ENCODE peak calls at places on chromosome 15, in ten cellular contexts. One of them, this sample, is unnamed.

GRCh38 chr15:85646538-85647091 is 148.1 kb downstream of the KLHL25 start:
- DNase-seq in AG08396: peak
- DNase-seq in caudate nucleus: no peak
- DNase-seq in lower lobe of right lung: no peak
- DNase-seq in HEK293T: no peak
- DNase-seq in esophagus squamous epithelium: no peak
- DNase-seq in foreskin fibroblast: peak
- DNase-seq in HS-27A: no peak
- DNase-seq in activated T-helper 1 cell treated with anti-CD3 and anti-CD28 coated beads, Interleukin-12 subunit alpha, Interleukin-12 subunit beta, Interleukin-2, Interleukin-4 antibody, amounts not matched to agents 30 ng/mL and 10 ng/mL and 1 ng/mL, durations not matched to agents 14 hours and 24 hours and 36 hours: peak
- DNase-seq in HT1080: peak
- DNase-seq in this sample: no peak

GRCh38 chr15:96325579-96326331 is 4.7 kb upstream of the NR2F2 start:
- DNase-seq in AG08396: peak
- DNase-seq in HEK293T: no peak
- DNase-seq in activated T-helper 1 cell treated with anti-CD3 and anti-CD28 coated beads, Interleukin-12 subunit alpha, Interleukin-12 subunit beta, Interleukin-2, Interleukin-4 antibody, amounts not matched to agents 30 ng/mL and 10 ng/mL and 1 ng/mL, durations not matched to agents 14 hours and 24 hours and 36 hours: no peak
- DNase-seq in HT1080: peak
- DNase-seq in lower lobe of right lung: no peak
- DNase-seq in foreskin fibroblast: peak
- DNase-seq in esophagus squamous epithelium: no peak
- DNase-seq in HS-27A: no peak
- DNase-seq in caudate nucleus: no peak
- DNase-seq in this sample: no peak

GRCh38 chr15:41241251-41241964 is 10.3 kb downstream of the CHP1 start:
- DNase-seq in caudate nucleus: no peak
- DNase-seq in foreskin fibroblast: no peak
- DNase-seq in HS-27A: no peak
- DNase-seq in esophagus squamous epithelium: no peak
- DNase-seq in lower lobe of right lung: no peak
- DNase-seq in activated T-helper 1 cell treated with anti-CD3 and anti-CD28 coated beads, Interleukin-12 subunit alpha, Interleukin-12 subunit beta, Interleukin-2, Interleukin-4 antibody, amounts not matched to agents 30 ng/mL and 10 ng/mL and 1 ng/mL, durations not matched to agents 14 hours and 24 hours and 36 hours: no peak
- DNase-seq in HEK293T: no peak
- DNase-seq in HT1080: no peak
- DNase-seq in AG08396: no peak
- DNase-seq in this sample: peak

GRCh38 chr15:79858469-79858868 is 38.3 kb downstream of the MTHFS start:
- DNase-seq in foreskin fibroblast: peak
- DNase-seq in activated T-helper 1 cell treated with anti-CD3 and anti-CD28 coated beads, Interleukin-12 subunit alpha, Interleukin-12 subunit beta, Interleukin-2, Interleukin-4 antibody, amounts not matched to agents 30 ng/mL and 10 ng/mL and 1 ng/mL, durations not matched to agents 14 hours and 24 hours and 36 hours: no peak
- DNase-seq in HT1080: no peak
- DNase-seq in esophagus squamous epithelium: no peak
- DNase-seq in HEK293T: no peak
- DNase-seq in AG08396: no peak
- DNase-seq in HS-27A: no peak
- DNase-seq in caudate nucleus: no peak
- DNase-seq in lower lobe of right lung: no peak
- DNase-seq in this sample: no peak

GRCh38 chr15:66838671-66839239 is 136.7 kb downstream of the SMAD6 start:
- DNase-seq in esophagus squamous epithelium: no peak
- DNase-seq in lower lobe of right lung: no peak
- DNase-seq in HT1080: peak
- DNase-seq in AG08396: peak
- DNase-seq in caudate nucleus: no peak
- DNase-seq in HS-27A: no peak
- DNase-seq in foreskin fibroblast: peak
- DNase-seq in HEK293T: peak
- DNase-seq in activated T-helper 1 cell treated with anti-CD3 and anti-CD28 coated beads, Interleukin-12 subunit alpha, Interleukin-12 subunit beta, Interleukin-2, Interleukin-4 antibody, amounts not matched to agents 30 ng/mL and 10 ng/mL and 1 ng/mL, durations not matched to agents 14 hours and 24 hours and 36 hours: no peak
- DNase-seq in this sample: no peak

GRCh38 chr15:87757084-87757483 is 499.5 kb downstream of the NTRK3 start:
- DNase-seq in AG08396: no peak
- DNase-seq in HEK293T: no peak
- DNase-seq in HT1080: no peak
- DNase-seq in activated T-helper 1 cell treated with anti-CD3 and anti-CD28 coated beads, Interleukin-12 subunit alpha, Interleukin-12 subunit beta, Interleukin-2, Interleukin-4 antibody, amounts not matched to agents 30 ng/mL and 10 ng/mL and 1 ng/mL, durations not matched to agents 14 hours and 24 hours and 36 hours: no peak
- DNase-seq in caudate nucleus: no peak
- DNase-seq in HS-27A: no peak
- DNase-seq in lower lobe of right lung: no peak
- DNase-seq in foreskin fibroblast: no peak
- DNase-seq in esophagus squamous epithelium: no peak
- DNase-seq in this sample: no peak

GRCh38 chr15:41871175-41871905 is 22.5 kb downstream of the SPTBN5 start:
- DNase-seq in activated T-helper 1 cell treated with anti-CD3 and anti-CD28 coated beads, Interleukin-12 subunit alpha, Interleukin-12 subunit beta, Interleukin-2, Interleukin-4 antibody, amounts not matched to agents 30 ng/mL and 10 ng/mL and 1 ng/mL, durations not matched to agents 14 hours and 24 hours and 36 hours: no peak
- DNase-seq in caudate nucleus: no peak
- DNase-seq in lower lobe of right lung: no peak
- DNase-seq in AG08396: no peak
- DNase-seq in HT1080: no peak
- DNase-seq in esophagus squamous epithelium: no peak
- DNase-seq in HEK293T: no peak
- DNase-seq in HS-27A: no peak
- DNase-seq in foreskin fibroblast: no peak
- DNase-seq in this sample: no peak

GRCh38 chr15:94206463-94207167 is 24.7 kb upstream of the MCTP2 start:
- DNase-seq in HT1080: peak
- DNase-seq in HEK293T: no peak
- DNase-seq in lower lobe of right lung: no peak
- DNase-seq in esophagus squamous epithelium: no peak
- DNase-seq in HS-27A: no peak
- DNase-seq in caudate nucleus: no peak
- DNase-seq in foreskin fibroblast: peak
- DNase-seq in AG08396: peak
- DNase-seq in activated T-helper 1 cell treated with anti-CD3 and anti-CD28 coated beads, Interleukin-12 subunit alpha, Interleukin-12 subunit beta, Interleukin-2, Interleukin-4 antibody, amounts not matched to agents 30 ng/mL and 10 ng/mL and 1 ng/mL, durations not matched to agents 14 hours and 24 hours and 36 hours: peak
- DNase-seq in this sample: no peak

GRCh38 chr15:85312925-85313324 is 67.5 kb upstream of the AKAP13 start:
- DNase-seq in HT1080: no peak
- DNase-seq in lower lobe of right lung: no peak
- DNase-seq in HEK293T: no peak
- DNase-seq in AG08396: peak
- DNase-seq in HS-27A: peak
- DNase-seq in caudate nucleus: no peak
- DNase-seq in foreskin fibroblast: peak
- DNase-seq in activated T-helper 1 cell treated with anti-CD3 and anti-CD28 coated beads, Interleukin-12 subunit alpha, Interleukin-12 subunit beta, Interleukin-2, Interleukin-4 antibody, amounts not matched to agents 30 ng/mL and 10 ng/mL and 1 ng/mL, durations not matched to agents 14 hours and 24 hours and 36 hours: no peak
- DNase-seq in esophagus squamous epithelium: no peak
- DNase-seq in this sample: no peak

GRCh38 chr15:52511084-52511483 is 17.6 kb downstream of the MYO5A start:
- DNase-seq in activated T-helper 1 cell treated with anti-CD3 and anti-CD28 coated beads, Interleukin-12 subunit alpha, Interleukin-12 subunit beta, Interleukin-2, Interleukin-4 antibody, amounts not matched to agents 30 ng/mL and 10 ng/mL and 1 ng/mL, durations not matched to agents 14 hours and 24 hours and 36 hours: no peak
- DNase-seq in esophagus squamous epithelium: no peak
- DNase-seq in HT1080: no peak
- DNase-seq in caudate nucleus: no peak
- DNase-seq in foreskin fibroblast: peak
- DNase-seq in lower lobe of right lung: no peak
- DNase-seq in HS-27A: no peak
- DNase-seq in AG08396: no peak
- DNase-seq in HEK293T: no peak
- DNase-seq in this sample: no peak

GRCh38 chr15:26050979-26051378 is 187.9 kb upstream of the ATP10A start:
- DNase-seq in lower lobe of right lung: no peak
- DNase-seq in activated T-helper 1 cell treated with anti-CD3 and anti-CD28 coated beads, Interleukin-12 subunit alpha, Interleukin-12 subunit beta, Interleukin-2, Interleukin-4 antibody, amounts not matched to agents 30 ng/mL and 10 ng/mL and 1 ng/mL, durations not matched to agents 14 hours and 24 hours and 36 hours: no peak
- DNase-seq in esophagus squamous epithelium: no peak
- DNase-seq in HEK293T: peak
- DNase-seq in HT1080: no peak
- DNase-seq in caudate nucleus: peak
- DNase-seq in foreskin fibroblast: no peak
- DNase-seq in HS-27A: no peak
- DNase-seq in AG08396: no peak
- DNase-seq in this sample: no peak

GRCh38 chr15:94327356-94327936 is 96.1 kb downstream of the MCTP2 start:
- DNase-seq in lower lobe of right lung: no peak
- DNase-seq in HS-27A: no peak
- DNase-seq in esophagus squamous epithelium: no peak
- DNase-seq in caudate nucleus: no peak
- DNase-seq in activated T-helper 1 cell treated with anti-CD3 and anti-CD28 coated beads, Interleukin-12 subunit alpha, Interleukin-12 subunit beta, Interleukin-2, Interleukin-4 antibody, amounts not matched to agents 30 ng/mL and 10 ng/mL and 1 ng/mL, durations not matched to agents 14 hours and 24 hours and 36 hours: no peak
- DNase-seq in AG08396: peak
- DNase-seq in foreskin fibroblast: peak
- DNase-seq in HEK293T: peak
- DNase-seq in HT1080: peak
- DNase-seq in this sample: no peak

GRCh38 chr15:94526071-94526689 is 294.8 kb downstream of the MCTP2 start:
- DNase-seq in AG08396: no peak
- DNase-seq in HS-27A: no peak
- DNase-seq in HT1080: no peak
- DNase-seq in foreskin fibroblast: no peak
- DNase-seq in activated T-helper 1 cell treated with anti-CD3 and anti-CD28 coated beads, Interleukin-12 subunit alpha, Interleukin-12 subunit beta, Interleukin-2, Interleukin-4 antibody, amounts not matched to agents 30 ng/mL and 10 ng/mL and 1 ng/mL, durations not matched to agents 14 hours and 24 hours and 36 hours: no peak
- DNase-seq in lower lobe of right lung: no peak
- DNase-seq in esophagus squamous epithelium: no peak
- DNase-seq in HEK293T: peak
- DNase-seq in caudate nucleus: no peak
- DNase-seq in this sample: no peak

GRCh38 chr15:59543721-59544547 is 67.6 kb upstream of the GCNT3 start:
- DNase-seq in esophagus squamous epithelium: no peak
- DNase-seq in activated T-helper 1 cell treated with anti-CD3 and anti-CD28 coated beads, Interleukin-12 subunit alpha, Interleukin-12 subunit beta, Interleukin-2, Interleukin-4 antibody, amounts not matched to agents 30 ng/mL and 10 ng/mL and 1 ng/mL, durations not matched to agents 14 hours and 24 hours and 36 hours: no peak
- DNase-seq in AG08396: no peak
- DNase-seq in foreskin fibroblast: no peak
- DNase-seq in caudate nucleus: no peak
- DNase-seq in HS-27A: no peak
- DNase-seq in HEK293T: no peak
- DNase-seq in lower lobe of right lung: no peak
- DNase-seq in HT1080: no peak
- DNase-seq in this sample: peak

GRCh38 chr15:52086001-52086786 is 26.4 kb downstream of the BCL2L10 start:
- DNase-seq in HEK293T: no peak
- DNase-seq in AG08396: no peak
- DNase-seq in HS-27A: no peak
- DNase-seq in caudate nucleus: no peak
- DNase-seq in foreskin fibroblast: peak
- DNase-seq in HT1080: no peak
- DNase-seq in esophagus squamous epithelium: no peak
- DNase-seq in activated T-helper 1 cell treated with anti-CD3 and anti-CD28 coated beads, Interleukin-12 subunit alpha, Interleukin-12 subunit beta, Interleukin-2, Interleukin-4 antibody, amounts not matched to agents 30 ng/mL and 10 ng/mL and 1 ng/mL, durations not matched to agents 14 hours and 24 hours and 36 hours: no peak
- DNase-seq in lower lobe of right lung: no peak
- DNase-seq in this sample: no peak

GRCh38 chr15:58705105-58705504 is 44.4 kb downstream of the ADAM10 start:
- DNase-seq in HT1080: no peak
- DNase-seq in esophagus squamous epithelium: no peak
- DNase-seq in foreskin fibroblast: no peak
- DNase-seq in activated T-helper 1 cell treated with anti-CD3 and anti-CD28 coated beads, Interleukin-12 subunit alpha, Interleukin-12 subunit beta, Interleukin-2, Interleukin-4 antibody, amounts not matched to agents 30 ng/mL and 10 ng/mL and 1 ng/mL, durations not matched to agents 14 hours and 24 hours and 36 hours: no peak
- DNase-seq in lower lobe of right lung: no peak
- DNase-seq in HS-27A: no peak
- DNase-seq in AG08396: no peak
- DNase-seq in caudate nucleus: no peak
- DNase-seq in HEK293T: no peak
- DNase-seq in this sample: no peak

GRCh38 chr15:64651573-64652260 is 123.7 kb downstream of the RBPMS2 start:
- DNase-seq in activated T-helper 1 cell treated with anti-CD3 and anti-CD28 coated beads, Interleukin-12 subunit alpha, Interleukin-12 subunit beta, Interleukin-2, Interleukin-4 antibody, amounts not matched to agents 30 ng/mL and 10 ng/mL and 1 ng/mL, durations not matched to agents 14 hours and 24 hours and 36 hours: peak
- DNase-seq in esophagus squamous epithelium: no peak
- DNase-seq in caudate nucleus: no peak
- DNase-seq in HEK293T: no peak
- DNase-seq in foreskin fibroblast: peak
- DNase-seq in lower lobe of right lung: no peak
- DNase-seq in HS-27A: no peak
- DNase-seq in AG08396: no peak
- DNase-seq in HT1080: no peak
- DNase-seq in this sample: no peak

GRCh38 chr15:97904196-97904572 is 56.3 kb upstream of the ARRDC4 start:
- DNase-seq in HT1080: peak
- DNase-seq in caudate nucleus: peak
- DNase-seq in HEK293T: peak
- DNase-seq in AG08396: peak
- DNase-seq in foreskin fibroblast: peak
- DNase-seq in lower lobe of right lung: peak
- DNase-seq in HS-27A: no peak
- DNase-seq in esophagus squamous epithelium: no peak
- DNase-seq in activated T-helper 1 cell treated with anti-CD3 and anti-CD28 coated beads, Interleukin-12 subunit alpha, Interleukin-12 subunit beta, Interleukin-2, Interleukin-4 antibody, amounts not matched to agents 30 ng/mL and 10 ng/mL and 1 ng/mL, durations not matched to agents 14 hours and 24 hours and 36 hours: no peak
- DNase-seq in this sample: peak

GRCh38 chr15:100241572-100242479 is 99.9 kb downstream of the ADAMTS17 start:
- DNase-seq in foreskin fibroblast: peak
- DNase-seq in activated T-helper 1 cell treated with anti-CD3 and anti-CD28 coated beads, Interleukin-12 subunit alpha, Interleukin-12 subunit beta, Interleukin-2, Interleukin-4 antibody, amounts not matched to agents 30 ng/mL and 10 ng/mL and 1 ng/mL, durations not matched to agents 14 hours and 24 hours and 36 hours: no peak
- DNase-seq in HS-27A: no peak
- DNase-seq in esophagus squamous epithelium: no peak
- DNase-seq in HT1080: peak
- DNase-seq in caudate nucleus: no peak
- DNase-seq in AG08396: no peak
- DNase-seq in HEK293T: no peak
- DNase-seq in lower lobe of right lung: no peak
- DNase-seq in this sample: no peak

GRCh38 chr15:70826634-70827033 is 27.3 kb downstream of the LARP6 start:
- DNase-seq in esophagus squamous epithelium: no peak
- DNase-seq in HEK293T: no peak
- DNase-seq in caudate nucleus: no peak
- DNase-seq in foreskin fibroblast: peak
- DNase-seq in activated T-helper 1 cell treated with anti-CD3 and anti-CD28 coated beads, Interleukin-12 subunit alpha, Interleukin-12 subunit beta, Interleukin-2, Interleukin-4 antibody, amounts not matched to agents 30 ng/mL and 10 ng/mL and 1 ng/mL, durations not matched to agents 14 hours and 24 hours and 36 hours: no peak
- DNase-seq in HS-27A: peak
- DNase-seq in lower lobe of right lung: no peak
- DNase-seq in AG08396: peak
- DNase-seq in HT1080: peak
- DNase-seq in this sample: peak

GRCh38 chr15:39145854-39146253 is 435.0 kb upstream of the THBS1 start:
- DNase-seq in HT1080: peak
- DNase-seq in foreskin fibroblast: peak
- DNase-seq in lower lobe of right lung: no peak
- DNase-seq in AG08396: no peak
- DNase-seq in HS-27A: no peak
- DNase-seq in caudate nucleus: no peak
- DNase-seq in HEK293T: no peak
- DNase-seq in activated T-helper 1 cell treated with anti-CD3 and anti-CD28 coated beads, Interleukin-12 subunit alpha, Interleukin-12 subunit beta, Interleukin-2, Interleukin-4 antibody, amounts not matched to agents 30 ng/mL and 10 ng/mL and 1 ng/mL, durations not matched to agents 14 hours and 24 hours and 36 hours: no peak
- DNase-seq in esophagus squamous epithelium: no peak
- DNase-seq in this sample: no peak

GRCh38 chr15:31495281-31495680 is 168.6 kb downstream of the KLF13 start:
- DNase-seq in activated T-helper 1 cell treated with anti-CD3 and anti-CD28 coated beads, Interleukin-12 subunit alpha, Interleukin-12 subunit beta, Interleukin-2, Interleukin-4 antibody, amounts not matched to agents 30 ng/mL and 10 ng/mL and 1 ng/mL, durations not matched to agents 14 hours and 24 hours and 36 hours: no peak
- DNase-seq in lower lobe of right lung: no peak
- DNase-seq in HEK293T: no peak
- DNase-seq in caudate nucleus: no peak
- DNase-seq in HT1080: no peak
- DNase-seq in HS-27A: no peak
- DNase-seq in foreskin fibroblast: no peak
- DNase-seq in AG08396: no peak
- DNase-seq in esophagus squamous epithelium: no peak
- DNase-seq in this sample: no peak

GRCh38 chr15:88649286-88649733 is 10.5 kb downstream of the ISG20 start:
- DNase-seq in caudate nucleus: peak
- DNase-seq in foreskin fibroblast: peak
- DNase-seq in esophagus squamous epithelium: no peak
- DNase-seq in HEK293T: no peak
- DNase-seq in HT1080: peak
- DNase-seq in AG08396: peak
- DNase-seq in lower lobe of right lung: no peak
- DNase-seq in HS-27A: no peak
- DNase-seq in activated T-helper 1 cell treated with anti-CD3 and anti-CD28 coated beads, Interleukin-12 subunit alpha, Interleukin-12 subunit beta, Interleukin-2, Interleukin-4 antibody, amounts not matched to agents 30 ng/mL and 10 ng/mL and 1 ng/mL, durations not matched to agents 14 hours and 24 hours and 36 hours: peak
- DNase-seq in this sample: peak

GRCh38 chr15:27509014-27509413 is 538.0 kb downstream of the GABRG3 start:
- DNase-seq in lower lobe of right lung: no peak
- DNase-seq in esophagus squamous epithelium: no peak
- DNase-seq in foreskin fibroblast: no peak
- DNase-seq in activated T-helper 1 cell treated with anti-CD3 and anti-CD28 coated beads, Interleukin-12 subunit alpha, Interleukin-12 subunit beta, Interleukin-2, Interleukin-4 antibody, amounts not matched to agents 30 ng/mL and 10 ng/mL and 1 ng/mL, durations not matched to agents 14 hours and 24 hours and 36 hours: no peak
- DNase-seq in HS-27A: no peak
- DNase-seq in HEK293T: no peak
- DNase-seq in AG08396: no peak
- DNase-seq in caudate nucleus: no peak
- DNase-seq in HT1080: no peak
- DNase-seq in this sample: no peak

GRCh38 chr15:62240121-62240520 is 75.0 kb upstream of the C2CD4B start:
- DNase-seq in esophagus squamous epithelium: no peak
- DNase-seq in HT1080: no peak
- DNase-seq in HS-27A: no peak
- DNase-seq in activated T-helper 1 cell treated with anti-CD3 and anti-CD28 coated beads, Interleukin-12 subunit alpha, Interleukin-12 subunit beta, Interleukin-2, Interleukin-4 antibody, amounts not matched to agents 30 ng/mL and 10 ng/mL and 1 ng/mL, durations not matched to agents 14 hours and 24 hours and 36 hours: no peak
- DNase-seq in lower lobe of right lung: no peak
- DNase-seq in caudate nucleus: no peak
- DNase-seq in AG08396: no peak
- DNase-seq in HEK293T: no peak
- DNase-seq in foreskin fibroblast: no peak
- DNase-seq in this sample: no peak

GRCh38 chr15:91529534-91529933 is 324.0 kb upstream of the SLCO3A1 start:
- DNase-seq in esophagus squamous epithelium: no peak
- DNase-seq in HEK293T: no peak
- DNase-seq in activated T-helper 1 cell treated with anti-CD3 and anti-CD28 coated beads, Interleukin-12 subunit alpha, Interleukin-12 subunit beta, Interleukin-2, Interleukin-4 antibody, amounts not matched to agents 30 ng/mL and 10 ng/mL and 1 ng/mL, durations not matched to agents 14 hours and 24 hours and 36 hours: no peak
- DNase-seq in HS-27A: no peak
- DNase-seq in AG08396: no peak
- DNase-seq in caudate nucleus: no peak
- DNase-seq in lower lobe of right lung: no peak
- DNase-seq in foreskin fibroblast: no peak
- DNase-seq in HT1080: no peak
- DNase-seq in this sample: no peak

GRCh38 chr15:58545307-58546065 is 113.7 kb downstream of the LIPC start:
- DNase-seq in HS-27A: no peak
- DNase-seq in caudate nucleus: no peak
- DNase-seq in activated T-helper 1 cell treated with anti-CD3 and anti-CD28 coated beads, Interleukin-12 subunit alpha, Interleukin-12 subunit beta, Interleukin-2, Interleukin-4 antibody, amounts not matched to agents 30 ng/mL and 10 ng/mL and 1 ng/mL, durations not matched to agents 14 hours and 24 hours and 36 hours: peak
- DNase-seq in AG08396: no peak
- DNase-seq in esophagus squamous epithelium: no peak
- DNase-seq in lower lobe of right lung: no peak
- DNase-seq in foreskin fibroblast: no peak
- DNase-seq in HT1080: no peak
- DNase-seq in HEK293T: no peak
- DNase-seq in this sample: no peak

GRCh38 chr15:80419546-80419945 is 15.4 kb downstream of the ARNT2 start:
- DNase-seq in caudate nucleus: no peak
- DNase-seq in lower lobe of right lung: no peak
- DNase-seq in foreskin fibroblast: no peak
- DNase-seq in HS-27A: no peak
- DNase-seq in esophagus squamous epithelium: no peak
- DNase-seq in activated T-helper 1 cell treated with anti-CD3 and anti-CD28 coated beads, Interleukin-12 subunit alpha, Interleukin-12 subunit beta, Interleukin-2, Interleukin-4 antibody, amounts not matched to agents 30 ng/mL and 10 ng/mL and 1 ng/mL, durations not matched to agents 14 hours and 24 hours and 36 hours: no peak
- DNase-seq in AG08396: no peak
- DNase-seq in HT1080: no peak
- DNase-seq in HEK293T: no peak
- DNase-seq in this sample: no peak